ENCODE peak calls at places on chromosomes 16 and 17, in four cellular contexts. M is SK-N-SH, J is K562, A is HepG2. U is an unnamed sample.
A peak's percentile ranks its signal among the peaks of the same experiment; 100 is the strongest.

GRCh38 chr17:13079010-13079409 is 61.2 kb upstream of the ELAC2 start:
- DNase-seq in A (no peak), J (no peak), M (no peak), U (no peak)

GRCh38 chr16:19014456-19014855 is 30.7 kb downstream of the TMC7 start:
- DNase-seq in M (no peak), J (no peak), A (peak; percentile 41), U (peak; percentile 32)

GRCh38 chr17:9002610-9003354 is 18.5 kb upstream of the NTN1 start:
- DNase-seq in A (no peak), J (no peak), M (peak; percentile 43), U (peak; percentile 57)

GRCh38 chr16:73568769-73569168 is 520.8 kb upstream of the ZFHX3 start:
- DNase-seq in A (no peak), M (peak; percentile 50), J (no peak), U (no peak)

GRCh38 chr16:27779719-27780161 is 229.8 kb downstream of the KATNIP start:
- DNase-seq in J (peak; percentile 78), A (peak; percentile 42), M (peak; percentile 93), U (peak; percentile 82)

GRCh38 chr17:15290605-15291004 is 25.5 kb upstream of the PMP22 start:
- DNase-seq in J (no peak), A (no peak), M (no peak), U (no peak)

GRCh38 chr16:18932243-18932997 is 6.2 kb upstream of the SMG1 start:
- DNase-seq in J (no peak), M (no peak), A (peak; percentile 46), U (no peak)

GRCh38 chr17:65366102-65366844 is 195.2 kb downstream of the AXIN2 start:
- DNase-seq in A (no peak), J (no peak), M (no peak), U (no peak)

GRCh38 chr16:4538386-4539235 is at the start of gene CDIP1:
- DNase-seq in A (peak; percentile 91), J (peak; percentile 62), M (peak; percentile 97), U (peak; percentile 95)

GRCh38 chr17:43939886-43940285 is 2.4 kb downstream of the PPY start:
- DNase-seq in M (no peak), J (no peak), A (no peak), U (no peak)

GRCh38 chr17:44830359-44831269 is 527 bp upstream of the GJC1 start:
- DNase-seq in J (no peak), M (no peak), A (no peak), U (peak; percentile 65)

DNA sequence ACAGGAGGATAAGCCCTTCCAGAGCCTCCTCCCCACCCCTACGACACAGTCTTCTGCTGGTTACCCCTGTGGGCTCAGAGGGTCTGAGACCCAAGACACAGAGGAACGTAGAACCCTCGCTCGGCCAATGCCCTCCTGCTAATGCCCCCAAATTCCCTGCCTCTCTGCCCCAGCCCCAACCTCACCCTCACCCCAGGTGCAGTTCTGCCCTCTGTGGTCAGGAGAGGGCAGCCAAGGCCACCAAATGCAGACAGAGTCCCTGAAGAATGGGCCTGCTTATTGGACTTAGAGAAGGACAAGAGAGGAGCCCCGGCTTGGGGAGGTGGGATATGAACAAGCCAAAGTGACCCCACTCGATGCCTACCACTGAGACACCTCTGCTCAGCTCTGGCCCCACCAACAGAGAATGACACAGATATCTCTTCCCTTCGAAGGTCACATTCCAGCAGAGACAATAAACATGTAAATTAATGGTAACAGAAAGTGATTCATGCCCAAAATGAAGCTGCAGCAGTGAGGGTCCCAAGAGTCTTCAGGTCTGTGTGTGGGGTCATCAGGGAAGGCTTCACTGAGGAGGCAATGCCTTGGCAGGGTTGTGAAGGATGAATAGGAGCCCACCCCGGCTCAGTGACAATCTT is 80.9 kb upstream of the CCL1 start:
- DNase-seq in J (peak; percentile 24), M (peak; percentile 76), A (peak; percentile 9), U (peak; percentile 56)
- TF ChIP-seq FOXJ3 in J (no peak), M (no peak), A (no peak), U (no peak)

GRCh38 chr17:6508026-6508425 is 48.3 kb downstream of the PITPNM3 start:
- DNase-seq in M (no peak), J (no peak), A (no peak), U (no peak)

GRCh38 chr17:6507535-6507934 is 48.8 kb downstream of the PITPNM3 start:
- DNase-seq in J (no peak), A (no peak), M (no peak), U (no peak)

GRCh38 chr17:6509921-6510320 is 46.4 kb downstream of the PITPNM3 start:
- DNase-seq in A (no peak), J (no peak), M (no peak), U (no peak)

GRCh38 chr17:6509295-6509771 is 47.0 kb downstream of the PITPNM3 start:
- DNase-seq in A (no peak), J (peak; percentile 41), M (no peak), U (no peak)

GRCh38 chr17:6508519-6509294 is 47.6 kb downstream of the PITPNM3 start:
- DNase-seq in M (no peak), A (no peak), J (no peak), U (no peak)
- TF ChIP-seq USF2 in M (no peak), A (no peak), J (no peak), U (no peak)

GRCh38 chr17:56499799-56500388 is 93.6 kb upstream of the NOG start:
- DNase-seq in A (peak; percentile 24), J (peak; percentile 23), M (no peak), U (no peak)
- TF ChIP-seq FOXJ3 in A (no peak), J (no peak), M (no peak), U (no peak)

GRCh38 chr16:48180868-48181480 is 25.2 kb upstream of the ABCC12 start:
- DNase-seq in M (no peak), A (no peak), J (no peak), U (no peak)
- TF ChIP-seq USF2 in M (no peak), A (no peak), J (no peak), U (no peak)

GRCh38 chr16:85563515-85564276 is 49.4 kb upstream of the GSE1 start:
- DNase-seq in A (peak; percentile 78), M (peak; percentile 90), J (peak; percentile 69), U (no peak)
- TF ChIP-seq FOXJ3 in A (no peak), M (no peak), J (no peak), U (no peak)

U was measured in WTC11.